ENCODE peak calls at places on chromosomes 6 and 20, in four cellular contexts. M is H9, L is astrocyte, Y is MM.1S. J is an unnamed sample. For H3K9me3, the result is how much of the 10 kb centered on the place peaks cover.

GRCh38 chr6:13453771-13454251 is 33.6 kb downstream of the GFOD1 start:
- DNase-seq in M (no peak), L (peak), Y (no peak), J (no peak)

GRCh38 chr20:21496452-21496851 is 17.4 kb downstream of the NKX2-2 start:
- DNase-seq in Y (no peak), L (peak), M (no peak), J (no peak)

GRCh38 chr20:7226156-7226555 is 458.7 kb downstream of the BMP2 start:
- DNase-seq in M (no peak), L (no peak), Y (no peak), J (no peak)

GRCh38 chr6:17831135-17831534 is 124.4 kb upstream of the NUP153 start:
- DNase-seq in Y (no peak), L (peak), M (no peak), J (no peak)

GRCh38 chr6:21123485-21124436 is 469.8 kb upstream of the SOX4 start:
- DNase-seq in Y (no peak), M (no peak), L (no peak), J (no peak)

GRCh38 chr20:62616728-62617621 is 25.3 kb upstream of the SLCO4A1 start:
- DNase-seq in L (peak), M (peak), Y (peak), J (peak)

GRCh38 chr20:58453391-58453790 is 61.8 kb downstream of the APCDD1L start:
- DNase-seq in M (no peak), L (no peak), Y (no peak), J (no peak)

GRCh38 chr20:18724788-18725476 is 88.7 kb upstream of the SCP2D1 start:
- DNase-seq in L (no peak), M (no peak), Y (no peak), J (no peak)

GRCh38 chr6:53090576-53090975 is 25.4 kb downstream of the FBXO9 start:
- DNase-seq in Y (no peak), M (no peak), L (peak), J (no peak)

GRCh38 chr20:32564921-32565734 is 20.0 kb downstream of the NOL4L start:
- DNase-seq in Y (no peak), M (no peak), L (no peak), J (peak)

GRCh38 chr20:38997622-38998021 is 35.5 kb downstream of the DHX35 start:
- DNase-seq in L (peak), Y (no peak), M (peak), J (no peak)

GRCh38 chr6:78243519-78243918 is 590.7 kb downstream of the MEI4 start:
- DNase-seq in L (peak), M (no peak), Y (no peak), J (no peak)

GRCh38 chr20:45780159-45780558 is 11.5 kb downstream of the WFDC3 start:
- DNase-seq in Y (no peak), L (no peak), M (no peak), J (no peak)

GRCh38 chr6:140980265-140980887 is 1152.3 kb upstream of the GJE1 start:
- DNase-seq in M (no peak), L (peak), Y (no peak), J (no peak)

GRCh38 chr20:18252597-18253451 is 35.5 kb upstream of the ZNF133 start:
- DNase-seq in Y (no peak), M (no peak), L (peak), J (no peak)

GRCh38 chr20:16865406-16865805 is 117.2 kb downstream of the OTOR start:
- DNase-seq in L (no peak), M (no peak), Y (no peak), J (no peak)

GRCh38 chr6:38133932-38134703 is 314.6 kb downstream of the ZFAND3 start:
- DNase-seq in Y (no peak), M (no peak), L (no peak), J (no peak)

GRCh38 chr6:109093732-109094131 is 914 bp downstream of the SESN1 start:
- DNase-seq in M (no peak), L (peak), Y (no peak), J (no peak)

GRCh38 chr20:50746138-50746940 is 15.0 kb downstream of the PARD6B start:
- DNase-seq in M (no peak), L (peak), Y (no peak), J (peak)

GRCh38 chr6:73339340-73339739 is 14.7 kb downstream of the DPPA5 start:
- DNase-seq in L (no peak), Y (no peak), M (peak), J (no peak)

GRCh38 chr6:138289739-138290138 is 71.4 kb upstream of the PBOV1 start:
- DNase-seq in Y (peak), M (peak), L (no peak), J (no peak)

GRCh38 chr6:81856872-81857271 is 104.4 kb upstream of the TENT5A start:
- DNase-seq in Y (no peak), M (no peak), L (no peak), J (no peak)

GRCh38 chr6:48817714-48818113 is 645.3 kb downstream of the MMUT start:
- DNase-seq in Y (no peak), L (peak), M (no peak), J (no peak)

GRCh38 chr6:56406276-56407269 is 159.2 kb upstream of the COL21A1 start:
- DNase-seq in L (no peak), Y (no peak), M (no peak), J (no peak)

GRCh38 chr20:53827292-53827995 is 233.8 kb upstream of the ZNF217 start:
- DNase-seq in Y (no peak), M (no peak), L (no peak), J (no peak)

GRCh38 chr20:53826597-53827291 is 233.1 kb upstream of the ZNF217 start:
- DNase-seq in Y (no peak), L (no peak), M (no peak), J (no peak)

GRCh38 chr20:53829086-53829703 is 235.6 kb upstream of the ZNF217 start:
- DNase-seq in L (peak), Y (no peak), M (no peak), J (no peak)

GRCh38 chr20:53828673-53829085 is 235.0 kb upstream of the ZNF217 start:
- DNase-seq in Y (no peak), L (peak), M (no peak), J (peak)

DNA sequence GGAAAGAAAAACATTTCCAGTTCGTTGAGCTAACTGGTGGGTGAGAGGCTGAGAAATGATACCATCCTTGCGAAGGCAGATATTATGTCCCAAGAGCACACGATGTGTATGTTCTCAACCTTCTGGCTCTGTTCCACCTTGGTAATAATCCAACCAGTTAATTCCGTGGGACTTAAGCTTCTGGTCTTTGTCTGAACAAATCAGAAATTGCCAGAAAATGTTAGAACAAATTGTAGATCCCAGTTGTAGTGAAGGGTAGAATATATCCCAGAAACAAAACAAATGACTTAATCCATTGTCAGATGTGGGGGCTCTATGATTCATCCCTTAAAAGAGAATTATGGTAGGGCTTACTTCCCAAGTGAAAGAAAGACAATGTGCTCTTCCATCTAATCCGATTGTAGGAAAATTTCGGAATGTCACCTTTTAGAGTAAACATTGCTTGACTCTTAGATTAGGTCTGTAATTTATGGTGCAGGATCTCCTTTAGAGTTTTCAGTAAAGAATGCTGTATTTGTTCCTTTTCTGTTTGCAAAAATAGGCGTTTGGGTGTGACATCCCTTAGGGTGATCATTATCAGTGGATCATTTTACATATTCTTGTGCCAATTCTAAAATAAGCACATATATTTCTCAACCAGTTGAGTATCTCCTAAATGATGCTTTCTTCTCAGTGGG is 234.5 kb upstream of the ZNF217 start:
- DNase-seq in M (no peak), Y (no peak), L (peak), J (no peak)
- H3K9ac ChIP-seq in M (no peak), Y (no peak), L (peak), J (no peak)

GRCh38 chr6:168349718-168350117 is 30.1 kb upstream of the DACT2 start:
- DNase-seq in M (no peak), Y (no peak), L (no peak), J (no peak)
- H3K9me3 ChIP-seq in M (under half), Y (under half), L (under half), J (under half)

GRCh38 chr6:25944655-25945054 is 14.2 kb upstream of the SLC17A2 start:
- DNase-seq in Y (no peak), M (no peak), L (no peak), J (no peak)

GRCh38 chr6:25943887-25944286 is 13.4 kb upstream of the SLC17A2 start:
- DNase-seq in L (no peak), M (no peak), Y (no peak), J (no peak)

GRCh38 chr6:25939593-25939992 is 9.1 kb upstream of the SLC17A2 start:
- DNase-seq in Y (no peak), M (no peak), L (no peak), J (no peak)

GRCh38 chr6:25945175-25945574 is 14.7 kb upstream of the SLC17A2 start:
- DNase-seq in Y (peak), L (no peak), M (no peak), J (no peak)

GRCh38 chr6:25942561-25943147 is 12.2 kb upstream of the SLC17A2 start:
- DNase-seq in L (no peak), M (no peak), Y (peak), J (no peak)
- H3K9ac ChIP-seq in L (no peak), M (no peak), Y (no peak), J (no peak)

DNA sequence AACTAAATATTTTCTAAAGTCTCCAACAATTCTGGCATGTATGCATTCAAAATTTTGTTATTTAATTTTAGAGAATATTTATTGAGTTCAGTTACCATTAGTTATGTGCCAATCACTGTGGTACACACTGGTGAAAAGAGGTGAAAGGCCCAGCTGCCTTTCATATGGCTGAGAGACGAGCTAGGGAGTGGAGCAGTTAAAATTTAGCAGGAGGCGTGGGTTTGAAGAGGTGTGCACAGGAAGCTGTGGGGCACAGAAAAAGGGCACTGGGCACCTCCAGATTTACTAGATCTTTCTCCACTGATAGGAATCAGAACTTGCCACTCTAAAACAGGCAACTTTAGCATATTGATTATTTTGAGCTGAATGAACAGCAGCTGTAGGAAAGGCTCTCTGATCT is 347.1 kb downstream of the CD83 start:
- DNase-seq in L (no peak), Y (no peak), M (no peak), J (no peak)
- H3K9me3 ChIP-seq in L (under half), Y (under half), M (under half), J (under half)

DNA sequence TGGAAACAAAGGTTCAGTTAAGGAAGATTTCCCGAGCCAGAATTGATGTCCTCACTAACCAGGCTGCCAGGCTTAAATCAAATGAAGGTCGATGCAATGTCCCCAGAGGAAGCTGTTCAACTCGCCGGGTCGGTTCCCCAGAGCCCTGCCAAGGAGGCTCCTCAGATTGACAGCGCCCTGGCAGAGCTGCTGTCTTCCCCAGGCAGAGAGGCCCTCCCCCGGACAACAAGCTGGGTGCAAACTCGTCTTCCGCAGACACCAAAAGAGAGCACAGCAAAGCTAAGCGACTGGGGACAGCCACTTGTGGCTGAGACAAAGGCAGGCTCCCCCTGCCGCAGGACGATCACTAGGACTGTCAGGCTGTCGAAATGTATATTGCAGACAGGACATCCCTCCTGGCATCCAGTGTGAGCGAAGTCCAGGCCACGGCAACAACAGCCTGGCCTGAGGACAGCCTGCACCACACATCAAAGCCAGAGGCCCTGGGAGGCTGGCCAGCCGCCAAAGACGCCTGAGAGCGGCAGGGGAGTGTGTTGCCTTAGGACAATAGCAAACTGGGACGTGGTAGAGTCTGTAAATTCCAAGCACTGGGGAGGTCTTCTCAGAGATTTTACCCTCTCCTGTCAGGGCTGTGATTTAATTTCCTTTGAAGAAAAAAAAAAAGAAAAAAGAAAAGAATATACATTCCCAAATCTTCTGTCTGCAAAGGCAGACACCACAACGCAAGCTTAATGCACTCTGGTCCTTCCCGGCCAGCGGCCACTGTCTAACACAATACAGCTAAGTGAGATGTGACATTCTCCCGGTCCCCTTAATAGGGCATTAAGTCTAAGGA is 99.1 kb downstream of the HIVEP2 start:
- DNase-seq in Y (peak), L (peak), M (peak), J (peak)
- H3K9ac ChIP-seq in Y (peak), L (peak), M (no peak), J (peak)

GRCh38 chr6:352474-352873 is 39.1 kb upstream of the IRF4 start:
- DNase-seq in L (no peak), M (no peak), Y (no peak), J (no peak)
- H3K9me3 ChIP-seq in L (under half), M (half or more), Y (under half), J (under half)

GRCh38 chr6:150620763-150621162 is 21.1 kb downstream of the PLEKHG1 start:
- DNase-seq in L (no peak), M (no peak), Y (no peak), J (no peak)
- H3K9ac ChIP-seq in L (no peak), M (no peak), Y (no peak), J (no peak)

GRCh38 chr6:168671028-168671862 is 230.3 kb downstream of the SMOC2 start:
- DNase-seq in M (no peak), L (no peak), Y (no peak), J (no peak)
- H3K9me3 ChIP-seq in M (under half), L (under half), Y (under half), J (under half)

DNA sequence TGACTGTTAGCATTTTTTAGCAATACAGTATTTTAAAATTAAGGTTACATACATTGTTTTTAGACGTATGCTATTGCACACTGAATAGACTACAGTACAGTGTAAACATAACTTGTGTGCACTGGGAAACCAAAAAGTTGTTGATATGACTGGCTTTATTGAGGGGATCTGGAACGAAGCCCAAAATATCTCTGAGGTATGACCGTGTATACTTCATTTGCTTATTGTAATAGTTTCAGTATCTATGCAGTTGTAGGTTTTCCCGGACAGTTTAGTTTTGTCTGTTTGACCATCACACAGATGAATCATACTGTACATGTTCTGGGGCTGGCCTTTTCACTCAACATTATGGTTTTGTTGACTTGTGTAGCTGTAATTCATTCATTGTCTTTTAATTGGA is 6.9 kb upstream of the ZBTB12 start:
- DNase-seq in M (no peak), L (peak), Y (peak), J (no peak)
- H3K9ac ChIP-seq in M (no peak), L (no peak), Y (peak), J (no peak)

J was measured in colonic mucosa.